ENCODE peak calls at places on chromosome 9, in seven cellular contexts. I is heart right ventricle; N is T-helper 17 cell; H is LNCaP clone FGC; G is cardiac muscle cell; L is CMK; O is stimulated activated CD4-positive, alpha-beta T cell treated with anti-CD3 and anti-CD28 coated beads, Interleukin-1b, Interleukin-23, amount 100 ng/mL, for 24 hours. T is an unnamed sample.

GRCh38 chr9:93686880-93687236 is 110.5 kb downstream of the PHF2 start:
- DNase-seq in H (no peak), G (no peak), N (no peak), L (no peak), O (no peak), I (no peak), T (peak; percentile 2)

GRCh38 chr9:77864096-77864889 is 167.3 kb downstream of the GNAQ start:
- DNase-seq in N (no peak), I (no peak), G (no peak), H (no peak), O (no peak), L (no peak), T (peak; percentile 28)

GRCh38 chr9:5644522-5644921 is 15.6 kb downstream of the RIC1 start:
- DNase-seq in N (no peak), H (no peak), G (no peak), I (no peak), L (no peak), O (no peak), T (no peak)

GRCh38 chr9:115524467-115525059 is 406.6 kb upstream of the TNC start:
- DNase-seq in I (no peak), O (no peak), L (no peak), H (peak; percentile 59), G (peak; percentile 83), N (no peak), T (peak; percentile 20)

GRCh38 chr9:5561828-5562488 is 51.6 kb downstream of the PDCD1LG2 start:
- DNase-seq in H (no peak), I (no peak), O (no peak), L (no peak), N (no peak), G (no peak), T (no peak)

GRCh38 chr9:737400-738120 is 103.9 kb upstream of the DMRT1 start:
- DNase-seq in O (no peak), G (no peak), I (no peak), N (no peak), H (no peak), L (no peak), T (no peak)

GRCh38 chr9:84950879-84951811 is 281.6 kb downstream of the NTRK2 start:
- DNase-seq in O (no peak), I (no peak), G (no peak), H (no peak), N (no peak), L (no peak), T (no peak)

GRCh38 chr9:6305954-6306563 is 22.1 kb upstream of the TPD52L3 start:
- DNase-seq in L (no peak), O (no peak), H (peak; percentile 28), G (peak; percentile 39), N (no peak), I (no peak), T (no peak)

GRCh38 chr9:13082796-13083195 is 196.7 kb downstream of the MPDZ start:
- DNase-seq in N (no peak), O (no peak), G (no peak), H (peak; percentile 74), I (no peak), L (no peak), T (no peak)

GRCh38 chr9:94851467-94851866 is 125.0 kb downstream of the AOPEP start:
- DNase-seq in L (no peak), N (no peak), O (no peak), H (no peak), I (no peak), G (no peak), T (no peak)

GRCh38 chr9:127569819-127570401 is 42.2 kb upstream of the STXBP1 start:
- DNase-seq in I (no peak), H (no peak), O (no peak), N (no peak), L (no peak), G (no peak), T (no peak)

GRCh38 chr9:102049586-102050246 is 311.3 kb upstream of the GRIN3A start:
- DNase-seq in G (no peak), N (no peak), I (no peak), H (no peak), O (no peak), L (no peak), T (no peak)

GRCh38 chr9:98075332-98075805 is 18.8 kb downstream of the NANS start:
- DNase-seq in G (no peak), O (no peak), L (no peak), I (no peak), H (no peak), N (no peak), T (no peak)

GRCh38 chr9:136516191-136516654 is 29.6 kb downstream of the NOTCH1 start:
- DNase-seq in H (no peak), N (no peak), O (no peak), G (no peak), I (no peak), L (no peak), T (no peak)

GRCh38 chr9:134793281-134793680 is 87.3 kb upstream of the FCN2 start:
- DNase-seq in O (no peak), N (no peak), G (no peak), L (no peak), I (no peak), H (no peak), T (no peak)

GRCh38 chr9:36966371-36967097 is 67.5 kb downstream of the PAX5 start:
- DNase-seq in L (peak; percentile 17), I (no peak), H (no peak), G (no peak), N (no peak), O (no peak), T (no peak)

GRCh38 chr9:61671276-61671973 is 481.6 kb downstream of the SPATA31A7 start:
- DNase-seq in O (no peak), L (no peak), H (no peak), G (no peak), N (no peak), I (no peak), T (peak; percentile 7)

GRCh38 chr9:85743290-85744128 is 1.8 kb upstream of the AGTPBP1 start:
- DNase-seq in O (no peak), G (no peak), N (no peak), H (no peak), L (no peak), I (no peak), T (no peak)

GRCh38 chr9:20507431-20507830 is 114.9 kb downstream of the MLLT3 start:
- DNase-seq in N (no peak), H (no peak), L (no peak), G (no peak), I (no peak), O (no peak), T (no peak)

GRCh38 chr9:90287567-90288274 is 354.9 kb downstream of the DIRAS2 start:
- DNase-seq in O (no peak), H (no peak), N (no peak), G (no peak), L (no peak), I (no peak), T (no peak)

GRCh38 chr9:133098871-133099270 is 22.2 kb downstream of the RALGDS start:
- DNase-seq in N (no peak), L (no peak), I (no peak), H (no peak), G (no peak), O (no peak), T (no peak)

GRCh38 chr9:136042541-136042940 is 52.5 kb downstream of the NACC2 start:
- DNase-seq in G (no peak), O (no peak), H (no peak), L (no peak), I (no peak), N (no peak), T (no peak)

GRCh38 chr9:126125177-126125576 is 201.5 kb upstream of the MVB12B start:
- DNase-seq in I (no peak), L (no peak), N (no peak), O (no peak), H (no peak), G (peak; percentile 74), T (no peak)

GRCh38 chr9:91245432-91246313 is 116.0 kb downstream of the AUH start:
- DNase-seq in H (no peak), I (no peak), L (no peak), N (no peak), O (no peak), G (no peak), T (no peak)

T was measured in uterus.